ENCODE peak calls at places on chromosome 22, in four cellular contexts. One of them, this sample, is unnamed.

GRCh38 chr22:32202539-32203180 is 2.2 kb downstream of the RFPL2 start:
- DNase-seq in IMR-90: peak
- DNase-seq in GM12878: no peak
- DNase-seq in K562: peak
- DNase-seq in this sample: peak

GRCh38 chr22:24994070-24994763 is 41.7 kb downstream of the KIAA1671 start:
- DNase-seq in GM12878: no peak
- DNase-seq in IMR-90: no peak
- DNase-seq in K562: no peak
- DNase-seq in this sample: no peak

GRCh38 chr22:29434288-29434687 is 4.1 kb upstream of the RFPL1 start:
- DNase-seq in K562: no peak
- DNase-seq in IMR-90: no peak
- DNase-seq in GM12878: no peak
- DNase-seq in this sample: no peak

GRCh38 chr22:28243539-28243938 is 324.5 kb upstream of the PITPNB start:
- DNase-seq in K562: no peak
- DNase-seq in IMR-90: no peak
- DNase-seq in GM12878: no peak
- DNase-seq in this sample: no peak

GRCh38 chr22:31753005-31753633 is 700 bp upstream of the DEPDC5 start:
- DNase-seq in K562: peak
- DNase-seq in IMR-90: no peak
- DNase-seq in GM12878: no peak
- DNase-seq in this sample: no peak

GRCh38 chr22:29994941-29995340 is 85.3 kb upstream of the HORMAD2 start:
- DNase-seq in K562: no peak
- DNase-seq in GM12878: no peak
- DNase-seq in IMR-90: peak
- DNase-seq in this sample: peak

GRCh38 chr22:25120093-25120561 is 79.5 kb upstream of the CRYBB3 start:
- DNase-seq in IMR-90: no peak
- DNase-seq in K562: no peak
- DNase-seq in GM12878: no peak
- DNase-seq in this sample: peak

GRCh38 chr22:24424001-24424900 is 3.1 kb upstream of the ADORA2A start:
- DNase-seq in GM12878: no peak
- DNase-seq in IMR-90: no peak
- DNase-seq in K562: peak
- DNase-seq in this sample: no peak

GRCh38 chr22:46542011-46542985 is 4.9 kb upstream of the CELSR1 start:
- DNase-seq in K562: peak
- DNase-seq in IMR-90: peak
- DNase-seq in GM12878: peak
- DNase-seq in this sample: peak

GRCh38 chr22:25363474-25363873 is 144.0 kb downstream of the CRYBB2 start:
- DNase-seq in IMR-90: no peak
- DNase-seq in K562: no peak
- DNase-seq in GM12878: no peak
- DNase-seq in this sample: no peak

GRCh38 chr22:46957521-46957920 is 195.1 kb downstream of the TBC1D22A start:
- DNase-seq in GM12878: no peak
- DNase-seq in K562: no peak
- DNase-seq in IMR-90: no peak
- DNase-seq in this sample: no peak

GRCh38 chr22:45503071-45503815 is 560 bp downstream of the FBLN1 start:
- DNase-seq in K562: no peak
- DNase-seq in GM12878: no peak
- DNase-seq in IMR-90: no peak
- DNase-seq in this sample: no peak

GRCh38 chr22:19641254-19641982 is 72.9 kb upstream of the SEPTIN5 start:
- DNase-seq in GM12878: no peak
- DNase-seq in IMR-90: no peak
- DNase-seq in K562: peak
- DNase-seq in this sample: peak
- TF ChIP-seq CTCF in GM12878: peak
- TF ChIP-seq CTCF in IMR-90: peak
- TF ChIP-seq CTCF in K562: peak
- TF ChIP-seq CTCF in this sample: peak

GRCh38 chr22:17441326-17441725 is 72.1 kb downstream of the CECR2 start:
- DNase-seq in K562: no peak
- DNase-seq in GM12878: no peak
- DNase-seq in IMR-90: no peak
- DNase-seq in this sample: no peak

GRCh38 chr22:17444204-17444504 is 74.9 kb downstream of the CECR2 start:
- DNase-seq in GM12878: no peak
- DNase-seq in K562: no peak
- DNase-seq in IMR-90: no peak
- DNase-seq in this sample: no peak

GRCh38 chr22:17451251-17451765 is 82.0 kb downstream of the CECR2 start:
- DNase-seq in IMR-90: no peak
- DNase-seq in K562: no peak
- DNase-seq in GM12878: no peak
- DNase-seq in this sample: no peak

GRCh38 chr22:17443413-17444203 is 74.3 kb downstream of the CECR2 start:
- DNase-seq in IMR-90: no peak
- DNase-seq in GM12878: no peak
- DNase-seq in K562: no peak
- DNase-seq in this sample: no peak

GRCh38 chr22:17446704-17447103 is 77.4 kb downstream of the CECR2 start:
- DNase-seq in GM12878: no peak
- DNase-seq in IMR-90: no peak
- DNase-seq in K562: no peak
- DNase-seq in this sample: no peak
- TF ChIP-seq FOS in GM12878: no peak
- TF ChIP-seq FOS in IMR-90: no peak
- TF ChIP-seq FOS in K562: no peak
- TF ChIP-seq FOS in this sample: no peak

DNA sequence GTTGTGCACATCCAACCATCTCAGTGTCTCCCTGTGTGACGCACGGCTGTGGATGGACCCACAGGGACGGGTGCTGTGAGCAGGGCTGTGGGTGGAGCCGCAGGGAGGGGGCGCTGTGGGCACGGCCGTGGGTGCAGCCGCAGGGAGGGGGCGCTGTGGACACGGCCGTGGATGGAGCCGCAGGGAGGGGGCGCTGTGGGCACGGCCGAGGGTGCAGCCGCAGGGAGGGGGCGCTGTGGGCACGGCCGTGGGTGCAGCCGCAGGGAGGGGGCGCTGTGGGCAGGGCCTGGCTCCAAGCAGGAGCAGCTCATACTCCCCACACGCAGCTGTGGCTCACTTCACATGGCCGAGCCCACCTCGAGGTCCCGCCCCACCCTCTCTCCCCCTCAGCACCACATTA is 6.0 kb upstream of the MAPK11 start:
- DNase-seq in IMR-90: peak
- DNase-seq in GM12878: peak
- DNase-seq in K562: peak
- DNase-seq in this sample: peak
- TF ChIP-seq CTCF in IMR-90: peak
- TF ChIP-seq CTCF in GM12878: peak
- TF ChIP-seq CTCF in K562: peak
- TF ChIP-seq CTCF in this sample: peak

DNA sequence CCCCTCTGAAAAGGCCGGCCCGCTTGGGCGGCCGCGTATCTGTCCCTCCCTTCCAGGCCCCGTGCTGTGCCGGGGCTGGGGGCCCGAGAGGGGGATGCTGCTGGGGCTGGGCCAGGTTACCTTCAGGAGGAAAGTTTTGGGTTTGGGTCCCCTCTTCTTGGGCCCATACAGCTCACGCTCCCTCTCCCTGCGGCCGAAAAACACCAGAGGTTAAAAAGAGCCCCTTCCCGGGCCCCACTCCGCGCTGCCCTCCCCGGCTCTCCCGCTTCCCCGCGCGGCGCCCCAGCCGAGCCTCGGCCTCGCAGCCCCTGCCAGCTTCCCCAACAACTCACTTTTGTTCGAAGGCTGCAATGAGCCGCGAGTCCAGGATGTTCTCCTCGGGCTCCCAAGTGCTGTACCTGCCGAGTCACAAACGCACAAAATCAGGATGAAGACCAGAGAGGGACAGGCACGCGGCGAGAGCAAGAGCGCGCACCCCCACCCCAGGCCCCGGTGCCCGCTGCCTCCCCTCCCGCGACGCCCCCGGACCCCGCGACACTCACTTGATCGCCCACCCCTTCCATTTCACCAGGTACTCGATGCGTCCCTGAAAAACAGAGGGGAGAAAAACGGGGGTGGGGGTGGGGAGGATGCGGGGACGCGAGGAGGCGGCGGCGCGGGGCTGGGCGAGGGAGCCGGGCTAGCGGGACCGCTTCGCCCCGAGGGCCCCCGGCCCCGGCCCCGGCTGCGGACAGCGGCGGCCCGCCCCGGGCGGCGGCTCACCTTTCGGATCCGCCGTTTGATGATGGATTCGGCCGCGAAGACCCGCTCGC is 450 bp downstream of the CBX6 start:
- DNase-seq in IMR-90: no peak
- DNase-seq in K562: peak
- DNase-seq in GM12878: no peak
- DNase-seq in this sample: no peak
- TF ChIP-seq FOS in IMR-90: no peak
- TF ChIP-seq FOS in K562: no peak
- TF ChIP-seq FOS in GM12878: no peak
- TF ChIP-seq FOS in this sample: no peak

DNA sequence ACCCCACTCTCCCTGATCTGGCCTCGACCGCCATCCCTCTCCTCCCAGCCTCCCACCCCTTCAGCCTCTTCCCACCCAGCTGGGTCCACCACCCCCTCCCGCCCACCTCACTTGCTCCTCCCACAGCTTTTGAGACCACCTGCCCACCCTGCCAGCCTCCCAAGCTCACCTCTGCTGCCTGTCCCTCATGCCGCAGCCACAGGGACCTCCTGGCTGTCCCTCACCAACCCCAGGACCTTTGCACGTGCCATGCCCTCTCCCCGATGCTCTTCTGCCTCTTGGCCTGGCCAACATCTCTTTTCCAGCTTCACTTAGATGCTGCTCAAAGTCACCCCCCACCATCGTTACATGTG is 6.5 kb downstream of the PNPLA5 start:
- DNase-seq in K562: no peak
- DNase-seq in GM12878: no peak
- DNase-seq in IMR-90: no peak
- DNase-seq in this sample: no peak
- TF ChIP-seq CTCF in K562: no peak
- TF ChIP-seq CTCF in GM12878: no peak
- TF ChIP-seq CTCF in IMR-90: no peak
- TF ChIP-seq CTCF in this sample: no peak

This sample was measured in endothelial cell of umbilical vein.